ENCODE peak calls at places on chromosomes 13 and 19, in eight cellular contexts. One of them, this sample, is unnamed.

GRCh38 chr19:52237771-52238400 is 31.5 kb upstream of the ZNF766 start:
- DNase-seq in fibroblast of lung: peak
- DNase-seq in fibroblast of the conjunctiva: peak
- DNase-seq in stromal cell of bone marrow: peak
- DNase-seq in stimulated activated CD8-positive, alpha-beta memory T cell treated with anti-CD3 and anti-CD28 coated beads, Interleukin-15, amount 100 ng/mL, for 1 hour: peak
- DNase-seq in non-pigmented ciliary epithelial cell: peak
- DNase-seq in EL: peak
- DNase-seq in Calu3: peak
- DNase-seq in this sample: no peak

GRCh38 chr19:40315812-40316475 is 30.8 kb upstream of the AKT2 start:
- DNase-seq in fibroblast of lung: no peak
- DNase-seq in fibroblast of the conjunctiva: no peak
- DNase-seq in stromal cell of bone marrow: no peak
- DNase-seq in stimulated activated CD8-positive, alpha-beta memory T cell treated with anti-CD3 and anti-CD28 coated beads, Interleukin-15, amount 100 ng/mL, for 1 hour: no peak
- DNase-seq in non-pigmented ciliary epithelial cell: no peak
- DNase-seq in EL: no peak
- DNase-seq in Calu3: no peak
- DNase-seq in this sample: no peak

GRCh38 chr13:110392510-110393233 is 85.6 kb downstream of the COL4A2 start:
- DNase-seq in fibroblast of lung: peak
- DNase-seq in fibroblast of the conjunctiva: no peak
- DNase-seq in stromal cell of bone marrow: no peak
- DNase-seq in stimulated activated CD8-positive, alpha-beta memory T cell treated with anti-CD3 and anti-CD28 coated beads, Interleukin-15, amount 100 ng/mL, for 1 hour: no peak
- DNase-seq in non-pigmented ciliary epithelial cell: no peak
- DNase-seq in EL: peak
- DNase-seq in Calu3: no peak
- DNase-seq in this sample: no peak

GRCh38 chr13:73216381-73216831 is 157.6 kb downstream of the KLF5 start:
- DNase-seq in fibroblast of lung: peak
- DNase-seq in fibroblast of the conjunctiva: peak
- DNase-seq in stromal cell of bone marrow: peak
- DNase-seq in stimulated activated CD8-positive, alpha-beta memory T cell treated with anti-CD3 and anti-CD28 coated beads, Interleukin-15, amount 100 ng/mL, for 1 hour: no peak
- DNase-seq in non-pigmented ciliary epithelial cell: no peak
- DNase-seq in EL: peak
- DNase-seq in Calu3: no peak
- DNase-seq in this sample: no peak

GRCh38 chr19:16660763-16661479 is at the start of gene TMEM38A:
- DNase-seq in fibroblast of lung: no peak
- DNase-seq in fibroblast of the conjunctiva: no peak
- DNase-seq in stromal cell of bone marrow: no peak
- DNase-seq in stimulated activated CD8-positive, alpha-beta memory T cell treated with anti-CD3 and anti-CD28 coated beads, Interleukin-15, amount 100 ng/mL, for 1 hour: no peak
- DNase-seq in non-pigmented ciliary epithelial cell: no peak
- DNase-seq in EL: peak
- DNase-seq in Calu3: peak
- DNase-seq in this sample: no peak

GRCh38 chr19:33392341-33393285 is 19.1 kb downstream of the CEBPG start:
- DNase-seq in fibroblast of lung: no peak
- DNase-seq in fibroblast of the conjunctiva: no peak
- DNase-seq in stromal cell of bone marrow: no peak
- DNase-seq in stimulated activated CD8-positive, alpha-beta memory T cell treated with anti-CD3 and anti-CD28 coated beads, Interleukin-15, amount 100 ng/mL, for 1 hour: no peak
- DNase-seq in non-pigmented ciliary epithelial cell: no peak
- DNase-seq in EL: no peak
- DNase-seq in Calu3: no peak
- DNase-seq in this sample: no peak

GRCh38 chr13:52695856-52696255 is 43.2 kb downstream of the SUGT1 start:
- DNase-seq in fibroblast of lung: peak
- DNase-seq in fibroblast of the conjunctiva: no peak
- DNase-seq in stromal cell of bone marrow: peak
- DNase-seq in stimulated activated CD8-positive, alpha-beta memory T cell treated with anti-CD3 and anti-CD28 coated beads, Interleukin-15, amount 100 ng/mL, for 1 hour: no peak
- DNase-seq in non-pigmented ciliary epithelial cell: peak
- DNase-seq in EL: peak
- DNase-seq in Calu3: no peak
- DNase-seq in this sample: peak

GRCh38 chr13:25281193-25281936 is 5.9 kb downstream of the MTMR6 start:
- DNase-seq in fibroblast of lung: no peak
- DNase-seq in fibroblast of the conjunctiva: no peak
- DNase-seq in stromal cell of bone marrow: no peak
- DNase-seq in stimulated activated CD8-positive, alpha-beta memory T cell treated with anti-CD3 and anti-CD28 coated beads, Interleukin-15, amount 100 ng/mL, for 1 hour: no peak
- DNase-seq in non-pigmented ciliary epithelial cell: no peak
- DNase-seq in EL: no peak
- DNase-seq in Calu3: no peak
- DNase-seq in this sample: no peak

GRCh38 chr19:2012941-2013682 is 2.4 kb downstream of the BTBD2 start:
- DNase-seq in fibroblast of lung: no peak
- DNase-seq in fibroblast of the conjunctiva: no peak
- DNase-seq in stromal cell of bone marrow: no peak
- DNase-seq in stimulated activated CD8-positive, alpha-beta memory T cell treated with anti-CD3 and anti-CD28 coated beads, Interleukin-15, amount 100 ng/mL, for 1 hour: no peak
- DNase-seq in non-pigmented ciliary epithelial cell: no peak
- DNase-seq in EL: no peak
- DNase-seq in Calu3: no peak
- DNase-seq in this sample: no peak

GRCh38 chr13:98543380-98544104 is 33.4 kb downstream of the STK24 start:
- DNase-seq in fibroblast of lung: no peak
- DNase-seq in fibroblast of the conjunctiva: no peak
- DNase-seq in stromal cell of bone marrow: no peak
- DNase-seq in stimulated activated CD8-positive, alpha-beta memory T cell treated with anti-CD3 and anti-CD28 coated beads, Interleukin-15, amount 100 ng/mL, for 1 hour: no peak
- DNase-seq in non-pigmented ciliary epithelial cell: no peak
- DNase-seq in EL: no peak
- DNase-seq in Calu3: no peak
- DNase-seq in this sample: no peak

This sample was measured in skeletal muscle cell.